ENCODE peak calls at places on chromosomes 4 and X, in seven cellular contexts. R, N, Q, S, A, L and Y are unnamed samples.

GRCh38 chr4:3160325-3160915 is 85.9 kb downstream of the HTT start:
- DNase-seq in R (no peak), N (no peak), Q (no peak), S (no peak), A (no peak), L (no peak), Y (no peak)

GRCh38 chrX:149916745-149917392 is 12.5 kb upstream of the HSFX4 start:
- DNase-seq in R (no peak), N (no peak), Q (no peak), S (no peak), A (no peak), L (peak), Y (no peak)

GRCh38 chrX:10512258-10512657 is 108.1 kb downstream of the MID1 start:
- DNase-seq in R (peak), N (no peak), Q (no peak), S (no peak), A (no peak), L (no peak), Y (no peak)

GRCh38 chr4:125750399-125750798 is 435.6 kb downstream of the FAT4 start:
- DNase-seq in R (no peak), N (no peak), Q (no peak), S (no peak), A (no peak), L (no peak), Y (no peak)

GRCh38 chr4:101337688-101338087 is 9.6 kb downstream of the PPP3CA start:
- DNase-seq in R (peak), N (no peak), Q (no peak), S (no peak), A (no peak), L (no peak), Y (peak)

GRCh38 chrX:105488731-105489130 is 268.2 kb upstream of the TEX13A start:
- DNase-seq in R (no peak), N (no peak), Q (no peak), S (no peak), A (no peak), L (no peak), Y (peak)

GRCh38 chr4:104751468-104751867 is 256.8 kb upstream of the CXXC4 start:
- DNase-seq in R (no peak), N (no peak), Q (no peak), S (no peak), A (no peak), L (no peak), Y (no peak)

GRCh38 chr4:22999419-22999818 is 306.7 kb downstream of the GBA3 start:
- DNase-seq in R (no peak), N (peak), Q (no peak), S (no peak), A (no peak), L (no peak), Y (no peak)

GRCh38 chr4:168995537-168996295 is 14.3 kb downstream of the CBR4 start:
- DNase-seq in R (no peak), N (peak), Q (no peak), S (no peak), A (no peak), L (no peak), Y (no peak)

GRCh38 chr4:133969202-133969873 is 232.3 kb downstream of the PABPC4L start:
- DNase-seq in R (peak), N (no peak), Q (no peak), S (peak), A (no peak), L (peak), Y (peak)

GRCh38 chrX:43349363-43349762 is 306.7 kb upstream of the MAOA start:
- DNase-seq in R (peak), N (peak), Q (peak), S (no peak), A (no peak), L (peak), Y (no peak)

GRCh38 chrX:130560558-130560957 is 158.8 kb downstream of the RBMX2 start:
- DNase-seq in R (no peak), N (no peak), Q (no peak), S (no peak), A (no peak), L (no peak), Y (no peak)

GRCh38 chr4:156496797-156497196 is 474.8 kb downstream of the PDGFC start:
- DNase-seq in R (peak), N (no peak), Q (no peak), S (no peak), A (no peak), L (no peak), Y (peak)

GRCh38 chr4:33751050-33751449 is 2493.3 kb downstream of the ARAP2 start:
- DNase-seq in R (no peak), N (no peak), Q (no peak), S (no peak), A (no peak), L (no peak), Y (no peak)

GRCh38 chr4:107213410-107213809 is 177.3 kb upstream of the DKK2 start:
- DNase-seq in R (no peak), N (no peak), Q (no peak), S (peak), A (no peak), L (no peak), Y (no peak)

GRCh38 chr4:84492290-84492689 is 6.8 kb downstream of the NKX6-1 start:
- DNase-seq in R (no peak), N (no peak), Q (no peak), S (no peak), A (no peak), L (no peak), Y (no peak)

GRCh38 chrX:53036149-53036548 is 12.4 kb upstream of the GPR173 start:
- DNase-seq in R (no peak), N (no peak), Q (no peak), S (no peak), A (no peak), L (no peak), Y (no peak)

GRCh38 chrX:119410027-119410819 is 11.1 kb downstream of the SLC25A43 start:
- DNase-seq in R (peak), N (no peak), Q (peak), S (peak), A (peak), L (no peak), Y (peak)

GRCh38 chrX:9467181-9467580 is 2.3 kb downstream of the TBL1X start:
- DNase-seq in R (no peak), N (no peak), Q (no peak), S (no peak), A (no peak), L (no peak), Y (no peak)

GRCh38 chr4:174873931-174874330 is 44.2 kb upstream of the ADAM29 start:
- DNase-seq in R (peak), N (peak), Q (no peak), S (no peak), A (no peak), L (peak), Y (no peak)

GRCh38 chr4:8771258-8771590 is 100.4 kb downstream of the HMX1 start:
- DNase-seq in R (no peak), N (no peak), Q (no peak), S (no peak), A (peak), L (no peak), Y (no peak)

GRCh38 chr4:128516568-128516967 is 229.0 kb upstream of the PGRMC2 start:
- DNase-seq in R (no peak), N (no peak), Q (no peak), S (peak), A (no peak), L (no peak), Y (peak)

GRCh38 chr4:139852612-139853269 is 187.1 kb downstream of the MGST2 start:
- DNase-seq in R (no peak), N (no peak), Q (no peak), S (no peak), A (no peak), L (no peak), Y (no peak)

GRCh38 chrX:68685722-68686683 is 38.5 kb downstream of the STARD8 start:
- DNase-seq in R (peak), N (peak), Q (no peak), S (no peak), A (peak), L (no peak), Y (no peak)

GRCh38 chrX:134642394-134642793 is 15.9 kb downstream of the PLAC1 start:
- DNase-seq in R (no peak), N (no peak), Q (no peak), S (no peak), A (no peak), L (no peak), Y (no peak)

GRCh38 chr4:73309211-73309610 is 50.6 kb upstream of the ANKRD17 start:
- DNase-seq in R (no peak), N (no peak), Q (no peak), S (no peak), A (no peak), L (no peak), Y (no peak)

GRCh38 chrX:136767104-136767941 is 13.4 kb downstream of the ARHGEF6 start:
- DNase-seq in R (peak), N (peak), Q (peak), S (no peak), A (peak), L (no peak), Y (no peak)

GRCh38 chrX:40158036-40158706 is 60.4 kb upstream of the BCOR start:
- DNase-seq in R (no peak), N (peak), Q (no peak), S (no peak), A (peak), L (no peak), Y (no peak)

GRCh38 chrX:45811307-45811706 is 610.6 kb upstream of the DIPK2B start:
- DNase-seq in R (no peak), N (no peak), Q (no peak), S (no peak), A (no peak), L (no peak), Y (no peak)

GRCh38 chrX:45803383-45803921 is 602.8 kb upstream of the DIPK2B start:
- DNase-seq in R (peak), N (peak), Q (no peak), S (peak), A (no peak), L (no peak), Y (peak)

GRCh38 chrX:45806410-45807121 is 605.9 kb upstream of the DIPK2B start:
- DNase-seq in R (peak), N (peak), Q (no peak), S (peak), A (no peak), L (peak), Y (peak)

DNA sequence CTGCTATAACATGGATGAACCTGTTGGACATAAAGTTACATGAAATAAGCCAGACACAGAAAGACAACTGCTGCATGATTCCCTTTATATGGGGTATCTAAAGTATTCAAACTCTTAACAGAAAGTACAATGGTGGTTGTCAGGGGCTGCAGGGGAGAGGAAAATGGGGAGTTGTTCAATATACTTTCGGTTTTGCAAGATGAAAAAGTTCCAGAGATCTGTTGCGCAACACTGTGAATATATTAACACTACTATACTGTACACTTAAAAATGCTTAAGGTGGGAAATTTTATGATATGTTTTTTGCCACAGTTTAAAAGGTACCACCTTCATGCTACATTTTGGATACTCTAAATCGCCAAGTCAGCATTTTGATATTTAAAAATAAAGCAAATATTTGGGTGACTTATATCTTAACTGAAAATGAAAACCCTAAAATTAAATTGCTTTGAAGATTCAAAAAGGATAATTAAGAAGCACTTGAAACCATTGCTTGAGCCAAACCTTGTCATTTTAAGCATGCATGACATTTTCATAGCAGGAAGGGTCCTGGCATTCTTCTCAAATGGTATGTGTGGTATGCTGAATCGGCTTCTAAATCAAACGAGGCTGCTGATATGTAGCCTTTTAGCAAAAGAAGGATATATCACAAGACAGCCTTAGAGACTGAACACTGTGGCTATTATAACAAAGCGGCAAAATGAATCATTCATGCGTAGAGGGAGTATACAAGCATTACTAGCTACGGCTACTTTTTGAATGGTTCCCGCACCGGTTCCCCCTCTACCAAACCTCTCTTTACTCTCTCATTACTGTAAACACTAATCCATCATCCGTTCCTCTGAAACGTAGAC is 607.1 kb upstream of the DIPK2B start:
- DNase-seq in R (peak), N (peak), Q (no peak), S (no peak), A (no peak), L (peak), Y (no peak)
- H3K4me3 ChIP-seq in R (peak), N (peak), Q (no peak), S (no peak), A (peak), L (peak), Y (peak)

GRCh38 chrX:15749642-15750610 is 11.9 kb downstream of the CA5B start:
- DNase-seq in R (no peak), N (no peak), Q (no peak), S (no peak), A (peak), L (peak), Y (no peak)

GRCh38 chrX:15750611-15751159 is 12.6 kb downstream of the CA5B start:
- DNase-seq in R (no peak), N (no peak), Q (no peak), S (no peak), A (no peak), L (no peak), Y (no peak)

GRCh38 chrX:15747626-15748173 is 9.6 kb downstream of the CA5B start:
- DNase-seq in R (no peak), N (no peak), Q (no peak), S (no peak), A (no peak), L (no peak), Y (no peak)

GRCh38 chrX:15755091-15755490 is 17.0 kb downstream of the CA5B start:
- DNase-seq in R (no peak), N (no peak), Q (no peak), S (no peak), A (no peak), L (no peak), Y (no peak)

GRCh38 chrX:15751160-15751819 is 13.2 kb downstream of the CA5B start:
- DNase-seq in R (no peak), N (no peak), Q (no peak), S (peak), A (no peak), L (peak), Y (no peak)
- H3K4me3 ChIP-seq in R (no peak), N (no peak), Q (no peak), S (no peak), A (no peak), L (no peak), Y (no peak)

DNA sequence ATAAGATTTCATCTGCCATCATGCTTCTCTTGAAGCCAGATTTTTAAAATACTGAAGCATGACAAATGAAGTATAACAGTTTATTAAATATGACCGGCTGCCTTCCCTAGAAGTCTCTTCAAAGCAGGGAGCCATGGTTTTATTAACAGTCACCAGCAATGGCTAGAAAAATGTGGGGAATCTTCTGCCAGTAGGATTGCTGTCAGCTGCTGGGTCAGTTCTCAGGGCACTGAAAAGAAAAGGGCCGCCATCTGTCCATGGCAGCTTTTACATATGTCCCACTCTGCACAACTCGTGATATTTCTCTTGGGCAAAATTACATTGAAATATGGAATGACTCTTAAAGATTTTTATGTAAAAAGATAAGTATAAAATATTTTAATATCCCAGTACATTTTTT is 2.8 kb downstream of the CCNG2 start:
- DNase-seq in R (no peak), N (no peak), Q (no peak), S (no peak), A (no peak), L (no peak), Y (no peak)
- H3K4me3 ChIP-seq in R (no peak), N (no peak), Q (no peak), S (no peak), A (no peak), L (no peak), Y (peak)

GRCh38 chr4:95546866-95547707 is 1.7 kb downstream of the UNC5C start:
- DNase-seq in R (no peak), N (no peak), Q (no peak), S (no peak), A (peak), L (no peak), Y (no peak)
- H3K4me3 ChIP-seq in R (peak), N (peak), Q (no peak), S (no peak), A (peak), L (no peak), Y (peak)

GRCh38 chr4:150582101-150582565 is at the start of gene MAB21L2:
- DNase-seq in R (no peak), N (no peak), Q (no peak), S (no peak), A (no peak), L (no peak), Y (no peak)
- H3K4me3 ChIP-seq in R (peak), N (no peak), Q (no peak), S (peak), A (no peak), L (no peak), Y (peak)

GRCh38 chr4:38669233-38669632 is 5.2 kb downstream of the KLF3 start:
- DNase-seq in R (peak), N (peak), Q (no peak), S (no peak), A (no peak), L (no peak), Y (no peak)

GRCh38 chr4:38671594-38671943 is 7.6 kb downstream of the KLF3 start:
- DNase-seq in R (no peak), N (no peak), Q (no peak), S (no peak), A (no peak), L (no peak), Y (no peak)

GRCh38 chr4:38668203-38668602 is 4.2 kb downstream of the KLF3 start:
- DNase-seq in R (no peak), N (no peak), Q (no peak), S (no peak), A (no peak), L (no peak), Y (no peak)

GRCh38 chr4:38670939-38671593 is 7.1 kb downstream of the KLF3 start:
- DNase-seq in R (no peak), N (peak), Q (no peak), S (no peak), A (no peak), L (no peak), Y (no peak)

GRCh38 chr4:38670061-38670894 is 6.3 kb downstream of the KLF3 start:
- DNase-seq in R (no peak), N (no peak), Q (no peak), S (no peak), A (no peak), L (no peak), Y (no peak)
- H3K4me3 ChIP-seq in R (no peak), N (no peak), Q (no peak), S (no peak), A (no peak), L (no peak), Y (no peak)

GRCh38 chrX:154093965-154094364 is 3.6 kb downstream of the MECP2 start:
- DNase-seq in R (no peak), N (no peak), Q (no peak), S (no peak), A (no peak), L (no peak), Y (no peak)
- H3K4me3 ChIP-seq in R (no peak), N (no peak), Q (no peak), S (peak), A (no peak), L (no peak), Y (no peak)